ENCODE peak calls at places on chromosomes 2 and 18, in nine cellular contexts. F is fibroblast of lung, O is AG04449, C is bronchial epithelial cell, N is astrocyte, B is psoas muscle, V is dorsolateral prefrontal cortex, U is AG04450, X is neural crest cell. W is an unnamed sample.

GRCh38 chr2:9820020-9820973 is 23.0 kb upstream of the TAF1B start:
- DNase-seq in F (peak; percentile 84), O (no peak), C (peak; percentile 94), N (peak; percentile 77), B (no peak), V (no peak), U (no peak), X (no peak), W (no peak)

GRCh38 chr2:26162963-26163362 is 9.9 kb upstream of the GAREM2 start:
- DNase-seq in F (no peak), O (no peak), C (no peak), N (no peak), B (no peak), V (no peak), U (no peak), X (no peak), W (no peak)

GRCh38 chr2:45168731-45169338 is 159.6 kb upstream of the SIX2 start:
- DNase-seq in F (no peak), O (no peak), C (peak; percentile 11), N (no peak), B (peak; percentile 24), V (no peak), U (no peak), X (peak; percentile 6), W (no peak)

GRCh38 chr18:75496151-75496550 is 68.6 kb upstream of the SMIM21 start:
- DNase-seq in F (no peak), O (no peak), C (no peak), N (no peak), B (no peak), V (no peak), U (no peak), X (no peak), W (no peak)

GRCh38 chr2:97715951-97716694 is 2.7 kb downstream of the ZAP70 start:
- DNase-seq in F (no peak), O (no peak), C (no peak), N (no peak), B (no peak), V (peak; percentile 6), U (no peak), X (no peak), W (no peak)

GRCh38 chr18:76982038-76982437 is 150.5 kb downstream of the MBP start:
- DNase-seq in F (no peak), O (no peak), C (no peak), N (no peak), B (no peak), V (no peak), U (no peak), X (no peak), W (no peak)

GRCh38 chr2:88077076-88077475 is 9.5 kb downstream of the SMYD1 start:
- DNase-seq in F (no peak), O (no peak), C (no peak), N (no peak), B (no peak), V (no peak), U (no peak), X (no peak), W (no peak)

GRCh38 chr2:3345621-3346020 is 32.0 kb downstream of the EIPR1 start:
- DNase-seq in F (no peak), O (no peak), C (no peak), N (no peak), B (no peak), V (no peak), U (no peak), X (no peak), W (no peak)

GRCh38 chr2:39139511-39140237 is 18.8 kb upstream of the SOS1 start:
- DNase-seq in F (no peak), O (no peak), C (no peak), N (no peak), B (no peak), V (no peak), U (no peak), X (no peak), W (no peak)

GRCh38 chr2:64609229-64609994 is 44.3 kb downstream of the SERTAD2 start:
- DNase-seq in F (peak; percentile 39), O (no peak), C (no peak), N (no peak), B (peak; percentile 66), V (no peak), U (no peak), X (peak; percentile 57), W (peak; percentile 47)

GRCh38 chr18:74337912-74338309 is 22.3 kb downstream of the C18orf63 start:
- DNase-seq in F (no peak), O (no peak), C (no peak), N (no peak), B (no peak), V (no peak), U (no peak), X (no peak), W (no peak)

GRCh38 chr2:98293931-98294687 is 52.1 kb upstream of the CNGA3 start:
- DNase-seq in F (no peak), O (no peak), C (no peak), N (no peak), B (no peak), V (no peak), U (no peak), X (no peak), W (no peak)

GRCh38 chr2:49616800-49617199 is 462.5 kb upstream of the FSHR start:
- DNase-seq in F (peak; percentile 1), O (no peak), C (peak; percentile 39), N (peak; percentile 1), B (no peak), V (no peak), U (no peak), X (no peak), W (peak; percentile 4)

GRCh38 chr2:102975996-102976636 is 214.3 kb downstream of the TMEM182 start:
- DNase-seq in F (peak; percentile 40), O (no peak), C (peak; percentile 66), N (peak; percentile 18), B (no peak), V (peak; percentile 57), U (no peak), X (peak; percentile 38), W (peak; percentile 5)
- TF ChIP-seq CTCF in F (no peak), O (no peak), C (peak; percentile 92), N (peak; percentile 44), B (peak; percentile 61), V (peak; percentile 44), U (peak; percentile 19), X (peak; percentile 67), W (peak; percentile 36)

DNA sequence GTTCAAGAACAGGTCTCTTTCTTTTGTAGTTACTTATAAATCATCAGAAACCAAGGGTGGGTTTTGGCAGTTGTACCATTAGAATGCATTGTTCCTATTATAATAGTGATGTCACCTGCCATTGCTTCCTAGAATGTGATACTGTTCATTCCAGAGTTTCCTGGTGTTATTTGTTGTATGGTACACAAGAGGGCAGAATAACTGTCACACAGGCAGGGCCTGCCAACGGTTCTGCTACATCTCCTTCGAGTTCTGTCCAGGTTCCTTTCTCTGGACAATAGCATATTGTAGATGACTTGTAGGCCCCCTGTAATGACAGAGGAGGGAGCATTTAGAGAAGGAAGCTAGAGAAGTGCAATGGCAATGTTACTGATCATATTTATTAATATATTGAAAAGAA is 98.3 kb downstream of the KLHL14 start:
- DNase-seq in F (no peak), O (no peak), C (peak; percentile 31), N (no peak), B (no peak), V (no peak), U (no peak), X (no peak), W (peak; percentile 15)
- TF ChIP-seq CTCF in F (no peak), O (no peak), C (peak; percentile 26), N (no peak), B (no peak), V (no peak), U (peak; percentile 2), X (peak; percentile 40), W (peak; percentile 33)

DNA sequence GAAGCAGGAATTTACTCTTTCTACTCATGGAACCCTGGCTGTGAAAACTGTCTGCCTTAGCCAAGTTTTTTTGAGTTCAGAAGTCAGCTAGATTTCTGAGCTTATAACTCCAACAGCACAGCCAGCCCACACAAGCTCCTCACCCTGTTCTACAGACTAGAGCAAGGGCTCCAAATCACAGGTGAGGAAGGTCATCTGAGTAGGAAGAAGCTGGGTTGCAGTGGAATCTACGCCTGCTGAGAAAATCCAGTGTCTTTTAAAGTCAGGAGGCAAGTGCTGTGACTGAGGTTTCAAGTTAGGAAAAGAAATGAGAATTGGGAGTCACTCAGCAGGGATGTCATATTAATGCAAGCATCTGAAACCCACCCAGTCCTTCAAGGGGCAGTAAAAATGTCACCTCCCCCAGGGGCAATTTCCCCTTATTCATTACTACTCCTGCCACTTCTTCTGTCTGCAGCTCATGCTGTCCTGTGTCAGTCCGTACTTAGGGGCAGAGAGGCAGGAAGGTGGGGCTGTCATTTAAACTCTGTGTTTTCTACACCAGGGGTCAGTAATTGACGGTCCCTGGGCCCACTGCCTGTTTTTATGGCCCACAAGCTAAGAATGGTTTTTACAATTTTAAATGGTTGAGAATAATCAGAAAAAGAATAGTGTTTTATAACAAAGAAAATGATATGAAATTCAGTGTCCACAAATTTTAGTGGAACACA is 551.1 kb downstream of the BCL11A start:
- DNase-seq in F (no peak), O (no peak), C (no peak), N (no peak), B (no peak), V (no peak), U (no peak), X (no peak), W (no peak)
- TF ChIP-seq CTCF in F (no peak), O (no peak), C (no peak), N (no peak), B (no peak), V (no peak), U (no peak), X (no peak), W (no peak)

GRCh38 chr2:172134270-172134669 is 31.6 kb upstream of the DLX2 start:
- DNase-seq in F (no peak), O (no peak), C (no peak), N (no peak), B (no peak), V (no peak), U (no peak), X (no peak), W (no peak)
- TF ChIP-seq CTCF in F (no peak), O (no peak), C (no peak), N (no peak), B (no peak), V (no peak), U (no peak), X (peak; percentile 14), W (no peak)